ENCODE peak calls at places on chromosome 2, in seven cellular contexts. One of them, this sample, is unnamed.

GRCh38 chr2:85394256-85394655 is 15.9 kb downstream of the CAPG start:
- DNase-seq in NCI-H460: no peak
- DNase-seq in NCI-H1092 treated with DMSO at 0.1 percent for 48 hours: peak
- DNase-seq in NCI-H1048: no peak
- DNase-seq in hypothalamus: peak
- DNase-seq in effector CD4-positive, alpha-beta T cell: no peak
- DNase-seq in naive thymus-derived CD8-positive, alpha-beta T cell: no peak
- DNase-seq in this sample: no peak

GRCh38 chr2:97673915-97674283 is 4.4 kb downstream of the C2orf92 start:
- DNase-seq in NCI-H460: no peak
- DNase-seq in NCI-H1092 treated with DMSO at 0.1 percent for 48 hours: no peak
- DNase-seq in NCI-H1048: no peak
- DNase-seq in hypothalamus: no peak
- DNase-seq in effector CD4-positive, alpha-beta T cell: no peak
- DNase-seq in naive thymus-derived CD8-positive, alpha-beta T cell: no peak
- DNase-seq in this sample: no peak

GRCh38 chr2:216777637-216778273 is 82.1 kb downstream of the TNP1 start:
- DNase-seq in NCI-H460: peak
- DNase-seq in NCI-H1092 treated with DMSO at 0.1 percent for 48 hours: peak
- DNase-seq in NCI-H1048: peak
- DNase-seq in hypothalamus: no peak
- DNase-seq in effector CD4-positive, alpha-beta T cell: no peak
- DNase-seq in naive thymus-derived CD8-positive, alpha-beta T cell: no peak
- DNase-seq in this sample: no peak

GRCh38 chr2:72423766-72424165 is 276.1 kb upstream of the CYP26B1 start:
- DNase-seq in NCI-H460: no peak
- DNase-seq in NCI-H1092 treated with DMSO at 0.1 percent for 48 hours: no peak
- DNase-seq in NCI-H1048: no peak
- DNase-seq in hypothalamus: no peak
- DNase-seq in effector CD4-positive, alpha-beta T cell: no peak
- DNase-seq in naive thymus-derived CD8-positive, alpha-beta T cell: no peak
- DNase-seq in this sample: no peak

GRCh38 chr2:236705295-236706114 is 135.9 kb downstream of the ACKR3 start:
- DNase-seq in NCI-H460: no peak
- DNase-seq in NCI-H1092 treated with DMSO at 0.1 percent for 48 hours: no peak
- DNase-seq in NCI-H1048: no peak
- DNase-seq in hypothalamus: no peak
- DNase-seq in effector CD4-positive, alpha-beta T cell: no peak
- DNase-seq in naive thymus-derived CD8-positive, alpha-beta T cell: no peak
- DNase-seq in this sample: no peak

GRCh38 chr2:142131016-142131714 is at the start of gene LRP1B:
- DNase-seq in NCI-H460: peak
- DNase-seq in NCI-H1092 treated with DMSO at 0.1 percent for 48 hours: peak
- DNase-seq in NCI-H1048: peak
- DNase-seq in hypothalamus: no peak
- DNase-seq in effector CD4-positive, alpha-beta T cell: no peak
- DNase-seq in naive thymus-derived CD8-positive, alpha-beta T cell: no peak
- DNase-seq in this sample: no peak

GRCh38 chr2:230762317-230762896 is 49.8 kb downstream of the CAB39 start:
- DNase-seq in NCI-H460: peak
- DNase-seq in NCI-H1092 treated with DMSO at 0.1 percent for 48 hours: peak
- DNase-seq in NCI-H1048: no peak
- DNase-seq in hypothalamus: no peak
- DNase-seq in effector CD4-positive, alpha-beta T cell: no peak
- DNase-seq in naive thymus-derived CD8-positive, alpha-beta T cell: no peak
- DNase-seq in this sample: no peak

GRCh38 chr2:5530022-5530696 is 162.0 kb upstream of the SOX11 start:
- DNase-seq in NCI-H460: no peak
- DNase-seq in NCI-H1092 treated with DMSO at 0.1 percent for 48 hours: no peak
- DNase-seq in NCI-H1048: no peak
- DNase-seq in hypothalamus: no peak
- DNase-seq in effector CD4-positive, alpha-beta T cell: no peak
- DNase-seq in naive thymus-derived CD8-positive, alpha-beta T cell: no peak
- DNase-seq in this sample: no peak

GRCh38 chr2:120656273-120656960 is 79.3 kb upstream of the GLI2 start:
- DNase-seq in NCI-H460: no peak
- DNase-seq in NCI-H1092 treated with DMSO at 0.1 percent for 48 hours: peak
- DNase-seq in NCI-H1048: no peak
- DNase-seq in hypothalamus: no peak
- DNase-seq in effector CD4-positive, alpha-beta T cell: no peak
- DNase-seq in naive thymus-derived CD8-positive, alpha-beta T cell: no peak
- DNase-seq in this sample: no peak

GRCh38 chr2:143730155-143730949 is 601.1 kb downstream of the ARHGAP15 start:
- DNase-seq in NCI-H460: peak
- DNase-seq in NCI-H1092 treated with DMSO at 0.1 percent for 48 hours: no peak
- DNase-seq in NCI-H1048: no peak
- DNase-seq in hypothalamus: no peak
- DNase-seq in effector CD4-positive, alpha-beta T cell: no peak
- DNase-seq in naive thymus-derived CD8-positive, alpha-beta T cell: no peak
- DNase-seq in this sample: peak

GRCh38 chr2:120937736-120938131 is 202.1 kb downstream of the GLI2 start:
- DNase-seq in NCI-H460: no peak
- DNase-seq in NCI-H1092 treated with DMSO at 0.1 percent for 48 hours: no peak
- DNase-seq in NCI-H1048: no peak
- DNase-seq in hypothalamus: no peak
- DNase-seq in effector CD4-positive, alpha-beta T cell: no peak
- DNase-seq in naive thymus-derived CD8-positive, alpha-beta T cell: no peak
- DNase-seq in this sample: no peak

GRCh38 chr2:238106698-238107524 is 6.8 kb downstream of the ESPNL start:
- DNase-seq in NCI-H460: no peak
- DNase-seq in NCI-H1092 treated with DMSO at 0.1 percent for 48 hours: no peak
- DNase-seq in NCI-H1048: no peak
- DNase-seq in hypothalamus: no peak
- DNase-seq in effector CD4-positive, alpha-beta T cell: no peak
- DNase-seq in naive thymus-derived CD8-positive, alpha-beta T cell: no peak
- DNase-seq in this sample: no peak

GRCh38 chr2:52933878-52934277 is 833.7 kb upstream of the CHAC2 start:
- DNase-seq in NCI-H460: no peak
- DNase-seq in NCI-H1092 treated with DMSO at 0.1 percent for 48 hours: no peak
- DNase-seq in NCI-H1048: no peak
- DNase-seq in hypothalamus: no peak
- DNase-seq in effector CD4-positive, alpha-beta T cell: no peak
- DNase-seq in naive thymus-derived CD8-positive, alpha-beta T cell: no peak
- DNase-seq in this sample: no peak

GRCh38 chr2:233470007-233470687 is 96.4 kb downstream of the USP40 start:
- DNase-seq in NCI-H460: no peak
- DNase-seq in NCI-H1092 treated with DMSO at 0.1 percent for 48 hours: no peak
- DNase-seq in NCI-H1048: no peak
- DNase-seq in hypothalamus: peak
- DNase-seq in effector CD4-positive, alpha-beta T cell: no peak
- DNase-seq in naive thymus-derived CD8-positive, alpha-beta T cell: no peak
- DNase-seq in this sample: no peak

GRCh38 chr2:151916632-151917031 is 88.4 kb upstream of the ARL5A start:
- DNase-seq in NCI-H460: no peak
- DNase-seq in NCI-H1092 treated with DMSO at 0.1 percent for 48 hours: no peak
- DNase-seq in NCI-H1048: no peak
- DNase-seq in hypothalamus: no peak
- DNase-seq in effector CD4-positive, alpha-beta T cell: no peak
- DNase-seq in naive thymus-derived CD8-positive, alpha-beta T cell: no peak
- DNase-seq in this sample: no peak

GRCh38 chr2:31922542-31923408 is 88.0 kb downstream of the MEMO1 start:
- DNase-seq in NCI-H460: no peak
- DNase-seq in NCI-H1092 treated with DMSO at 0.1 percent for 48 hours: no peak
- DNase-seq in NCI-H1048: no peak
- DNase-seq in hypothalamus: no peak
- DNase-seq in effector CD4-positive, alpha-beta T cell: no peak
- DNase-seq in naive thymus-derived CD8-positive, alpha-beta T cell: no peak
- DNase-seq in this sample: no peak

This sample was measured in effector memory CD8-positive, alpha-beta T cell.